ENCODE peak calls at places on chromosomes 16 and 17, in seven cellular contexts. D is EL; B is activated CD4-positive, alpha-beta T cell treated with anti-CD3 and anti-CD28 coated beads for 24 hours; C is WTC11; G is cardiac muscle cell; T is NCI-H2081; Y is type B pancreatic cell. X is an unnamed sample.

GRCh38 chr17:14014647-14015046 is 54.7 kb upstream of the COX10 start:
- DNase-seq in B (no peak), T (no peak), D (peak), G (peak), Y (no peak), C (no peak), X (peak)

GRCh38 chr17:75601057-75601987 is 13.7 kb downstream of the MYO15B start:
- DNase-seq in B (peak), T (peak), C (peak), Y (no peak), G (peak), D (peak), X (no peak)

GRCh38 chr16:4115209-4115940 is 867 bp downstream of the ADCY9 start:
- DNase-seq in B (peak), Y (peak), D (peak), G (peak), T (peak), C (peak), X (peak)

GRCh38 chr17:29583324-29584248 is 5.9 kb downstream of the GIT1 start:
- DNase-seq in D (no peak), T (no peak), G (no peak), Y (no peak), B (no peak), C (no peak), X (no peak)

GRCh38 chr17:37392024-37392590 is 14.5 kb downstream of the ACACA start:
- DNase-seq in T (no peak), G (peak), B (no peak), C (no peak), D (peak), Y (no peak), X (peak)

GRCh38 chr16:64240586-64240985 is 881.3 kb downstream of the CDH11 start:
- DNase-seq in D (peak), C (no peak), Y (no peak), T (no peak), B (no peak), G (no peak), X (peak)

GRCh38 chr17:78173025-78173715 is 4.8 kb downstream of the SYNGR2 start:
- DNase-seq in C (no peak), T (no peak), G (no peak), D (no peak), B (no peak), Y (no peak), X (no peak)

GRCh38 chr17:78125976-78126894 is 2.3 kb downstream of the TMC6 start:
- DNase-seq in Y (no peak), G (no peak), B (no peak), D (no peak), T (no peak), C (no peak), X (no peak)

GRCh38 chr17:55356440-55357328 is 65.0 kb downstream of the MMD start:
- DNase-seq in C (peak), Y (no peak), D (peak), T (peak), B (peak), G (peak), X (peak)

GRCh38 chr17:27544350-27545131 is 86.4 kb upstream of the LGALS9 start:
- DNase-seq in G (peak), B (peak), C (no peak), T (no peak), Y (no peak), D (no peak), X (peak)